ENCODE peak calls at places on chromosomes 5 and 9, in six cellular contexts. Y is NCI-H524, L is H7, R is foreskin melanocyte, K is sigmoid colon, I is NCI-H774. X is an unnamed sample.

GRCh38 chr5:148535190-148535589 is 119.1 kb downstream of the HTR4 start:
- DNase-seq in K (no peak), L (no peak), I (no peak), R (no peak), Y (no peak), X (no peak)

GRCh38 chr9:127149010-127149409 is 26.6 kb upstream of the ANGPTL2 start:
- DNase-seq in L (no peak), R (no peak), K (peak; percentile 56), Y (no peak), I (no peak), X (no peak)

GRCh38 chr5:14871084-14871572 is 450 bp downstream of the ANKH start:
- DNase-seq in L (peak; percentile 64), Y (peak; percentile 21), I (no peak), R (no peak), K (peak; percentile 68), X (no peak)

GRCh38 chr5:2697446-2698200 is 53.9 kb downstream of the IRX2 start:
- DNase-seq in K (peak; percentile 56), I (no peak), L (peak; percentile 46), R (no peak), Y (no peak), X (no peak)

GRCh38 chr9:93636172-93636661 is 59.8 kb downstream of the PHF2 start:
- DNase-seq in Y (no peak), K (peak; percentile 54), R (no peak), I (no peak), L (peak; percentile 30), X (no peak)

GRCh38 chr9:965497-965896 is 11.0 kb upstream of the DMRT3 start:
- DNase-seq in L (no peak), I (no peak), R (no peak), Y (no peak), K (no peak), X (no peak)

GRCh38 chr5:68464424-68464823 is 248.9 kb downstream of the PIK3R1 start:
- DNase-seq in Y (no peak), R (no peak), I (no peak), K (no peak), L (no peak), X (no peak)

GRCh38 chr5:113067635-113068344 is 91.2 kb downstream of the DCP2 start:
- DNase-seq in Y (peak; percentile 41), K (no peak), R (no peak), L (no peak), I (no peak), X (peak; percentile 69)

GRCh38 chr5:172110260-172110815 is 77.7 kb downstream of the STK10 start:
- DNase-seq in K (no peak), Y (no peak), R (no peak), I (no peak), L (no peak), X (no peak)